ENCODE peak calls at places on chromosomes 4 and X, in four cellular contexts. S is GM12865, T is GM13976, E is astrocyte of the cerebellum. Z is an unnamed sample.

GRCh38 chrX:22078117-22078516 is 46.0 kb downstream of the PHEX start:
- DNase-seq in T (no peak), E (no peak), S (no peak), Z (no peak)

GRCh38 chr4:15656038-15656470 is 897 bp upstream of the FBXL5 start:
- DNase-seq in T (no peak), E (no peak), S (no peak), Z (no peak)

GRCh38 chrX:72247206-72247944 is 8.5 kb upstream of the ERCC6L start:
- DNase-seq in T (no peak), E (no peak), S (no peak), Z (no peak)

GRCh38 chrX:11480626-11481025 is 185.1 kb downstream of the ARHGAP6 start:
- DNase-seq in T (no peak), S (no peak), E (no peak), Z (no peak)

GRCh38 chrX:123155327-123155726 is 28.8 kb upstream of the GRIA3 start:
- DNase-seq in S (no peak), E (no peak), T (no peak), Z (no peak)

GRCh38 chr4:151709071-151709470 is 51.7 kb downstream of the GATB start:
- DNase-seq in S (no peak), E (no peak), T (no peak), Z (no peak)

GRCh38 chr4:151355155-151355554 is 29.8 kb upstream of the SH3D19 start:
- DNase-seq in S (no peak), T (no peak), E (no peak), Z (no peak)

GRCh38 chrX:143121471-143121870 is 95.7 kb downstream of the SPANXN4 start:
- DNase-seq in T (no peak), E (no peak), S (no peak), Z (no peak)

GRCh38 chrX:72107320-72107719 is 24.4 kb downstream of the RTL5 start:
- DNase-seq in E (no peak), T (no peak), S (no peak), Z (no peak)

GRCh38 chr4:127896069-127896468 is 15.4 kb downstream of the PLK4 start:
- DNase-seq in E (no peak), T (no peak), S (no peak), Z (no peak)

GRCh38 chr4:10167201-10167600 is 50.6 kb upstream of the WDR1 start:
- DNase-seq in E (no peak), T (no peak), S (no peak), Z (no peak)

GRCh38 chrX:71107762-71108360 is 1.3 kb upstream of the CXorf65 start:
- DNase-seq in S (no peak), T (no peak), E (no peak), Z (no peak)

GRCh38 chr4:1246111-1246881 is 2.6 kb downstream of the CTBP1 start:
- DNase-seq in E (no peak), S (peak; percentile 60), T (peak; percentile 45), Z (no peak)

GRCh38 chr4:87985097-87985886 is 9.8 kb downstream of the SPP1 start:
- DNase-seq in T (no peak), S (peak; percentile 38), E (no peak), Z (no peak)

GRCh38 chrX:144916785-144917184 is 330.5 kb upstream of the SPANXN1 start:
- DNase-seq in E (no peak), S (no peak), T (no peak), Z (no peak)

GRCh38 chr4:102687982-102688433 is 72.8 kb downstream of the MANBA start:
- DNase-seq in T (no peak), E (no peak), S (peak; percentile 68), Z (no peak)

GRCh38 chr4:95869961-95870500 is 30.1 kb downstream of the PDHA2 start:
- DNase-seq in S (no peak), T (no peak), E (no peak), Z (no peak)

GRCh38 chr4:107006218-107006617 is 29.9 kb downstream of the DKK2 start:
- DNase-seq in T (peak; percentile 15), E (no peak), S (peak; percentile 1), Z (no peak)

GRCh38 chr4:76200771-76201224 is 12.8 kb downstream of the SCARB2 start:
- DNase-seq in S (peak; percentile 18), T (no peak), E (no peak), Z (no peak)

DNA sequence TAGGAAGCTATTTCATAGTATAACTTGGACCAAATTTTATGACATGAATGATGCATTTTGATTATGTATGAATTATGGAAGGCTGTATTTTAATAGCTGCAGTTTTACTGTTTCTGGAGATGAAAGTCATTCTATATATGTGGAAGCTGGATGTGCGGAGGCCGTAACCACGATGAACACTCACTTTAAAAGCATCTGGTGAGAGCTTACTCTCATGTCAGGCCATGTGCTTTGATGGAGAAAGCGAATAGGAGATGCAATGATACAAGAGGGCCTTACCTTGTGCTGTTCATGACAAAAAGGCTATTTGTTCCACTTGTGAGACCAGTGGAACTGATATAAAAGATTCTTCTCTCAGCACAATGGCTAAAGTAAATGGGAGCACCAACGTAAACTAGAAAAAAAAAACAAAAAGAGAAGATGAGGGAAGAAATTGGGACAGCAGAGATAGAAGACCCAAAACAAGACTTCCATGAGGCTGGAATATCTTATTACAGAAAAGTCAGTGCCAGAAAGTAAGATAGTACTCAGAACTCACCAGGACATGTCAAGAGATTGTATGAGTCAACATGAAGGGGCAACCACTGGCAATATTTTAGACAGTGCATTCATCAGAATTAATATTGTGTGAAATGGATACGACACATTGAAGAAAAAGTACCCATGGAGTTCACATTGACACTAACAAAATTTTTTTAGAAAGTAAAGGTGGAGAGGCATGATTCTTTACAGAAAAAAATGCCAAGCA is 63.3 kb upstream of the GAB1 start:
- DNase-seq in S (no peak), E (no peak), T (no peak), Z (no peak)
- TF ChIP-seq CTCF in S (no peak), E (no peak), T (no peak), Z (no peak)

GRCh38 chr4:8664031-8664805 is 71.7 kb downstream of the CPZ start:
- DNase-seq in T (no peak), S (no peak), E (no peak), Z (no peak)

GRCh38 chr4:8662776-8663175 is 70.2 kb downstream of the CPZ start:
- DNase-seq in E (no peak), S (no peak), T (no peak), Z (no peak)

GRCh38 chr4:8665406-8666360 is 73.1 kb downstream of the CPZ start:
- DNase-seq in S (no peak), E (no peak), T (no peak), Z (no peak)

GRCh38 chr4:8666581-8666980 is 74.0 kb downstream of the CPZ start:
- DNase-seq in T (no peak), E (no peak), S (no peak), Z (no peak)

DNA sequence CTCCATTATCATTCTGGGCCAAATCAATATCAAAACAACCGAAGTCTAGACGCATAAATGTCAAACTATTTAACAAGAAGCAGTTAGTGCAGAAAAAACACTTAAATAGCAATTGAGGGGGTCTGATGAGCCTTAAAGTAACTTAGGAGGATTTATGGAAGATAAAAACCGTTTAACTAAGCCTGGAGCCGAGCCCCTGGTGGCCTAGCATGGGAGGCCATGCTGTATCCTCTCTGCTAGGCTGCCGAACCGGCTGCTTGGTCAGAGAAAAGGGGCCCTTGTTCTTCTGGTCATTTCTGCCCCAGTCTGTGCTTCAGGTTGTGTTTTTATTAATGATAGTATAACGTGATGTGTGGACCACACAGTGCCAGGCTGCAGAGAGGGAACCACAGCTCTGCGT is 72.4 kb downstream of the CPZ start:
- DNase-seq in E (no peak), T (no peak), S (no peak), Z (no peak)
- TF ChIP-seq CTCF in E (no peak), T (no peak), S (no peak), Z (no peak)

DNA sequence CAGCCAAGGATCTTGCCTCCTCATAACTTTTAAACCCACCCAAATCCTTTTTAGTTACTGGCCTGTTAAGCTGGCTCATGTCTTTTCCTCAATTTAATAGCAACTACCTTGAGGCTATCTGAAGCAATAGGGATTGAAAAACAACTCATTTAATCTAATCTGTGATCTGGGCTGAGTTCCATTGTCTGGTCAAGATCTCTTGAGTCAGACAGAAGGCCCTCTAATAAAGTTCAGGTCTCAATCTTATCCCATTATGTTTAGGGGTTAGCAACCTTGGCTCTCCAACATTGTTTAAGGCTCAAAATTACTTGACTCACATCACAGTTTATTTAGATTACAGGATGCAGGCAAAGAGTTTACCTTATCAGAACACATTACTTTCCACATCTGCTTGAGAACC is 436.1 kb downstream of the ANKRD50 start:
- DNase-seq in E (no peak), T (no peak), S (no peak), Z (peak; percentile 1)
- TF ChIP-seq CTCF in E (no peak), T (no peak), S (no peak), Z (no peak)

DNA sequence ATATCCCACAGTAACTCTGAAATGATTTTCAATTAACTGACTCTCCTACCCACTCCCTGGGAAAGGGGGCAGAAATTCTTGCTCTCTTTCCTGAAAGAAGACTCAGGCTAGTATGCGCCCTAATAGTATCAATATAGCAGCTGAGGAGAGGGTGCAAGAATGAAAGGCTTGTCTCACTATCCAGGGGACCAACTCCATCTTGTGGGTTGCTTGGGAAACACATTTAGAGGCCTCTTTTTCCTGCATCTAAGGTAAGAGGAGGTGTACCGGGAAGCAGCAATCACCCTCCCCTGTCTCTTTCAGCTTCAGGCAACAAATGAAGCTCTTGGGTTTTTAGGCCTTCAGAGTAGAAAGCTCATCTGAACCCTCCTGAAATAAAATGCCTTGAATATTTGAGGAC is 11.3 kb downstream of the TMEM255A start:
- DNase-seq in E (no peak), T (no peak), S (no peak), Z (no peak)
- TF ChIP-seq CTCF in E (no peak), T (no peak), S (no peak), Z (no peak)

GRCh38 chr4:159256037-159256436 is 153.2 kb downstream of the RAPGEF2 start:
- DNase-seq in E (no peak), T (no peak), S (no peak), Z (no peak)
- TF ChIP-seq CTCF in E (no peak), T (no peak), S (no peak), Z (no peak)

GRCh38 chrX:132191938-132192337 is 27.3 kb downstream of the RAP2C start:
- DNase-seq in S (no peak), E (no peak), T (no peak), Z (no peak)
- TF ChIP-seq CTCF in S (no peak), E (no peak), T (no peak), Z (no peak)

GRCh38 chr4:7687006-7687405 is 252.3 kb upstream of the PSAPL1 start:
- DNase-seq in E (no peak), T (no peak), S (no peak), Z (no peak)
- TF ChIP-seq CTCF in E (no peak), T (no peak), S (no peak), Z (no peak)

Z was measured in AG09319.